ENCODE peak calls at places on chromosome 7, in four cellular contexts. B is fibroblast of villous mesenchyme, P is GM12864, L is AG04450. W is an unnamed sample.
A peak's percentile ranks its signal among the peaks of the same experiment; 100 is the strongest.

GRCh38 chr7:118214833-118215182 is 9.7 kb upstream of the ANKRD7 start:
- DNase-seq in B (no peak), P (no peak), L (no peak), W (no peak)

GRCh38 chr7:45591101-45591906 is 17.1 kb downstream of the ADCY1 start:
- DNase-seq in B (no peak), P (no peak), L (no peak), W (no peak)

GRCh38 chr7:74010407-74010806 is 17.6 kb upstream of the ELN start:
- DNase-seq in B (no peak), P (no peak), L (no peak), W (no peak)

GRCh38 chr7:97025983-97026704 is 1.5 kb upstream of the DLX5 start:
- DNase-seq in B (no peak), P (no peak), L (no peak), W (no peak)

GRCh38 chr7:137443616-137444015 is 100.1 kb upstream of the PTN start:
- DNase-seq in B (peak; percentile 76), P (no peak), L (no peak), W (no peak)

GRCh38 chr7:149843566-149843965 is 5.4 kb downstream of the ZNF862 start:
- DNase-seq in B (no peak), P (no peak), L (no peak), W (no peak)

GRCh38 chr7:23810099-23810498 is 100.1 kb downstream of the STK31 start:
- DNase-seq in B (no peak), P (no peak), L (no peak), W (no peak)

GRCh38 chr7:28811990-28812389 is 146.1 kb downstream of the TRIL start:
- DNase-seq in B (no peak), P (no peak), L (no peak), W (no peak)

GRCh38 chr7:43625453-43625852 is 42.5 kb downstream of the STK17A start:
- DNase-seq in B (no peak), P (no peak), L (no peak), W (no peak)

GRCh38 chr7:33750177-33750576 is 155.2 kb upstream of the BMPER start:
- DNase-seq in B (peak; percentile 10), P (no peak), L (no peak), W (no peak)

GRCh38 chr7:155001756-155002410 is 1.0 kb downstream of the PAXIP1 start:
- DNase-seq in B (no peak), P (no peak), L (no peak), W (peak; percentile 45)

GRCh38 chr7:140003913-140004382 is 58.8 kb downstream of the PARP12 start:
- DNase-seq in B (peak; percentile 71), P (peak; percentile 37), L (peak; percentile 56), W (peak; percentile 79)

GRCh38 chr7:19853261-19853832 is 79.9 kb upstream of the TMEM196 start:
- DNase-seq in B (no peak), P (no peak), L (no peak), W (no peak)

GRCh38 chr7:55020481-55020871 is 1.7 kb downstream of the EGFR start:
- DNase-seq in B (peak; percentile 60), P (no peak), L (no peak), W (no peak)

GRCh38 chr7:116809636-116810266 is 52.6 kb upstream of the CAPZA2 start:
- DNase-seq in B (peak; percentile 77), P (peak; percentile 18), L (peak; percentile 32), W (peak; percentile 40)

GRCh38 chr7:98991141-98991540 is 112.8 kb downstream of the TRRAP start:
- DNase-seq in B (no peak), P (no peak), L (no peak), W (no peak)

GRCh38 chr7:96253441-96253840 is 68.5 kb downstream of the SLC25A13 start:
- DNase-seq in B (no peak), P (no peak), L (no peak), W (no peak)

GRCh38 chr7:150428671-150429451 is 21.6 kb upstream of the GIMAP8 start:
- DNase-seq in B (peak; percentile 69), P (no peak), L (peak; percentile 85), W (no peak)

GRCh38 chr7:79091661-79092060 is 361.8 kb downstream of the MAGI2 start:
- DNase-seq in B (peak; percentile 50), P (no peak), L (no peak), W (no peak)

GRCh38 chr7:75971961-75972763 is 22.2 kb downstream of the TMEM120A start:
- DNase-seq in B (peak; percentile 83), P (no peak), L (no peak), W (no peak)
- TF ChIP-seq CTCF in B (no peak), P (peak; percentile 11), L (peak; percentile 17), W (no peak)

GRCh38 chr7:157760004-157760730 is 423.4 kb downstream of the DNAJB6 start:
- DNase-seq in B (no peak), P (no peak), L (no peak), W (no peak)
- TF ChIP-seq CTCF in B (no peak), P (no peak), L (no peak), W (no peak)

GRCh38 chr7:124662937-124663336 is 102.7 kb downstream of the GPR37 start:
- DNase-seq in B (no peak), P (no peak), L (no peak), W (no peak)
- TF ChIP-seq CTCF in B (no peak), P (no peak), L (no peak), W (no peak)

DNA sequence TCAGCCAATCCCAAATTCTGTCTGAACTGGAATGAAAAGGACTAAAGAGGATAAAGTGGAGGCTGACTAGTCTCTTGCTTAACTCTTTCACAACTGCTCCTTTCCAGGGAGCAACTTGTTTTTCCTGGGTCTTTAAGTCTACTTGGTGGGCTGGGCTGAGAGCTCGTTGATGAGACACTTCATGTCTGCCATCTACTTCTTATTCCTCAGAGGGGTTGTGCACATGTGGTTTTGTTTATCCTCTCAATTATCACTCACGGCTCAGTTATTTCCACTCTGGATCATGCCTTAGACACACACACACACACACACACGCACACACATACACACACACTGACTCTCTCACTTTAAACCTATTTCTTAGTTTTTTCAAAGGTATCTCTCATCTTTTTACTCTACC is 298.6 kb upstream of the MTPN start:
- DNase-seq in B (no peak), P (no peak), L (no peak), W (no peak)
- TF ChIP-seq CTCF in B (no peak), P (no peak), L (no peak), W (no peak)

GRCh38 chr7:133139350-133139749 is 57.5 kb upstream of the CHCHD3 start:
- DNase-seq in B (peak; percentile 62), P (no peak), L (peak; percentile 7), W (no peak)
- TF ChIP-seq CTCF in B (peak; percentile 45), P (peak; percentile 31), L (peak; percentile 47), W (no peak)

GRCh38 chr7:127064-127598 is 65.2 kb upstream of the FAM20C start:
- DNase-seq in B (no peak), P (no peak), L (no peak), W (no peak)
- TF ChIP-seq CTCF in B (no peak), P (no peak), L (no peak), W (no peak)

GRCh38 chr7:8362723-8363369 is 70.6 kb upstream of the NXPH1 start:
- DNase-seq in B (no peak), P (no peak), L (no peak), W (no peak)

GRCh38 chr7:8360564-8361153 is 72.8 kb upstream of the NXPH1 start:
- DNase-seq in B (no peak), P (no peak), L (no peak), W (no peak)

GRCh38 chr7:8363407-8364015 is 69.9 kb upstream of the NXPH1 start:
- DNase-seq in B (no peak), P (no peak), L (no peak), W (no peak)

GRCh38 chr7:8365499-8366110 is 67.8 kb upstream of the NXPH1 start:
- DNase-seq in B (no peak), P (no peak), L (no peak), W (no peak)
- TF ChIP-seq CTCF in B (no peak), P (peak; percentile 60), L (no peak), W (no peak)

GRCh38 chr7:152970481-152970880 is 210.9 kb downstream of the ACTR3B start:
- DNase-seq in B (no peak), P (no peak), L (no peak), W (no peak)

GRCh38 chr7:152969335-152969734 is 209.8 kb downstream of the ACTR3B start:
- DNase-seq in B (no peak), P (no peak), L (no peak), W (no peak)

GRCh38 chr7:152968003-152968402 is 208.5 kb downstream of the ACTR3B start:
- DNase-seq in B (no peak), P (no peak), L (no peak), W (no peak)

GRCh38 chr7:152969839-152970238 is 210.3 kb downstream of the ACTR3B start:
- DNase-seq in B (no peak), P (no peak), L (no peak), W (no peak)

DNA sequence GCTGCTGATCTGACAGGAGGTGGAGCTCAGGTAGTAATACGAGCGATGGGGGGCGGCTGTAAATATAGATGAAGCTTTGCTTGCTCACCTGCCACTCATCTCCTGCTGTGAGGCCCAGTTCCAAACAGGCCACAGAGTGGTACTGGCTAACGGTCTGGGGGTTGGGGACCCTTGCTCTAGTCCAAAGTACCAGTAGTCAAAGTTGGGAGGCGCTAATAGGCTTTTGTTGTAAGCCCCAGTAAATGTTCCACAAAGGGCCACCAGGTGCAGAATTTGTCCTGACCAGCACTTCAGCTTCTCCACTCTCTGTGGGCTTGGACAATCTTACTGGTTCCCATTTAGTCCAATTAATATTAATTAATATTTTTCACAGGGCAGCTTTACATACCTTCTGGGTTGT is 206.6 kb downstream of the ACTR3B start:
- DNase-seq in B (no peak), P (no peak), L (no peak), W (no peak)
- TF ChIP-seq CTCF in B (no peak), P (no peak), L (no peak), W (no peak)